ENCODE peak calls at places on chromosomes 6 and 20, in five cellular contexts. One of them, this sample, is unnamed.

GRCh38 chr20:38842558-38842981 is 37.1 kb downstream of the PPP1R16B start:
- DNase-seq in HepG2: no peak
- DNase-seq in HCT116: no peak
- DNase-seq in GM12878: peak; percentile 91
- DNase-seq in K562: no peak
- DNase-seq in this sample: peak; percentile 34

GRCh38 chr20:4820833-4821518 is 99.3 kb downstream of the PRND start:
- DNase-seq in K562: no peak
- DNase-seq in HepG2: no peak
- DNase-seq in GM12878: no peak
- DNase-seq in HCT116: no peak
- DNase-seq in this sample: no peak

GRCh38 chr20:2297352-2297717 is 1.5 kb downstream of the TGM3 start:
- DNase-seq in GM12878: no peak
- DNase-seq in HepG2: no peak
- DNase-seq in HCT116: no peak
- DNase-seq in K562: no peak
- DNase-seq in this sample: peak; percentile 6

GRCh38 chr6:112141707-112142106 is 54.3 kb downstream of the FAM229B start:
- DNase-seq in GM12878: no peak
- DNase-seq in K562: no peak
- DNase-seq in HepG2: no peak
- DNase-seq in HCT116: no peak
- DNase-seq in this sample: no peak

GRCh38 chr6:50843842-50844241 is 25.2 kb downstream of the TFAP2B start:
- DNase-seq in GM12878: no peak
- DNase-seq in HepG2: no peak
- DNase-seq in HCT116: no peak
- DNase-seq in K562: peak; percentile 86
- DNase-seq in this sample: peak; percentile 97

GRCh38 chr6:95648636-95649035 is 71.3 kb downstream of the MANEA start:
- DNase-seq in K562: no peak
- DNase-seq in HCT116: no peak
- DNase-seq in GM12878: no peak
- DNase-seq in HepG2: peak; percentile 46
- DNase-seq in this sample: peak; percentile 39

GRCh38 chr6:79719248-79719975 is 88.3 kb downstream of the SH3BGRL2 start:
- DNase-seq in K562: peak; percentile 9
- DNase-seq in HepG2: no peak
- DNase-seq in HCT116: no peak
- DNase-seq in GM12878: no peak
- DNase-seq in this sample: no peak

GRCh38 chr6:157813757-157814455 is 9.1 kb upstream of the SNX9 start:
- DNase-seq in HCT116: no peak
- DNase-seq in K562: no peak
- DNase-seq in GM12878: no peak
- DNase-seq in HepG2: no peak
- DNase-seq in this sample: no peak

GRCh38 chr6:159527351-159527750 is 165.7 kb downstream of the SOD2 start:
- DNase-seq in HepG2: no peak
- DNase-seq in K562: no peak
- DNase-seq in HCT116: no peak
- DNase-seq in GM12878: no peak
- DNase-seq in this sample: peak; percentile 57

GRCh38 chr6:164665328-164665727 is 644.1 kb downstream of the C6orf118 start:
- DNase-seq in K562: no peak
- DNase-seq in HCT116: no peak
- DNase-seq in HepG2: no peak
- DNase-seq in GM12878: no peak
- DNase-seq in this sample: no peak

GRCh38 chr6:154096316-154096715 is 57.3 kb downstream of the OPRM1 start:
- DNase-seq in HCT116: no peak
- DNase-seq in K562: no peak
- DNase-seq in GM12878: no peak
- DNase-seq in HepG2: no peak
- DNase-seq in this sample: no peak

GRCh38 chr6:168609026-168609685 is 168.2 kb downstream of the SMOC2 start:
- DNase-seq in GM12878: no peak
- DNase-seq in HepG2: no peak
- DNase-seq in K562: no peak
- DNase-seq in HCT116: no peak
- DNase-seq in this sample: no peak

GRCh38 chr20:1478566-1478965 is 11.9 kb upstream of the NSFL1C start:
- DNase-seq in HepG2: no peak
- DNase-seq in HCT116: peak; percentile 42
- DNase-seq in K562: no peak
- DNase-seq in GM12878: no peak
- DNase-seq in this sample: no peak

GRCh38 chr6:13733178-13733851 is 21.7 kb upstream of the RANBP9 start:
- DNase-seq in K562: peak; percentile 36
- DNase-seq in GM12878: no peak
- DNase-seq in HCT116: no peak
- DNase-seq in HepG2: peak; percentile 46
- DNase-seq in this sample: no peak

GRCh38 chr6:14828146-14828705 is 417.6 kb upstream of the JARID2 start:
- DNase-seq in HepG2: no peak
- DNase-seq in K562: no peak
- DNase-seq in HCT116: no peak
- DNase-seq in GM12878: no peak
- DNase-seq in this sample: no peak

GRCh38 chr6:43823879-43824740 is 54.1 kb downstream of the VEGFA start:
- DNase-seq in HCT116: no peak
- DNase-seq in GM12878: no peak
- DNase-seq in K562: no peak
- DNase-seq in HepG2: peak; percentile 81
- DNase-seq in this sample: no peak

GRCh38 chr6:6686748-6687601 is 98.5 kb downstream of the LY86 start:
- DNase-seq in K562: peak; percentile 100
- DNase-seq in GM12878: no peak
- DNase-seq in HCT116: peak; percentile 93
- DNase-seq in HepG2: peak; percentile 91
- DNase-seq in this sample: peak; percentile 98

GRCh38 chr6:10655508-10656055 is 38.8 kb downstream of the C6orf52 start:
- DNase-seq in GM12878: peak; percentile 20
- DNase-seq in HCT116: no peak
- DNase-seq in K562: no peak
- DNase-seq in HepG2: no peak
- DNase-seq in this sample: no peak

GRCh38 chr6:1015819-1016218 is 296.1 kb upstream of the FOXQ1 start:
- DNase-seq in HCT116: no peak
- DNase-seq in GM12878: no peak
- DNase-seq in K562: no peak
- DNase-seq in HepG2: peak; percentile 64
- DNase-seq in this sample: no peak

GRCh38 chr20:38083338-38084048 is 49.9 kb downstream of the RPRD1B start:
- DNase-seq in HCT116: no peak
- DNase-seq in GM12878: no peak
- DNase-seq in HepG2: no peak
- DNase-seq in K562: peak; percentile 43
- DNase-seq in this sample: no peak

GRCh38 chr6:39416026-39416425 is 93.5 kb upstream of the KCNK16 start:
- DNase-seq in HCT116: no peak
- DNase-seq in HepG2: no peak
- DNase-seq in K562: no peak
- DNase-seq in GM12878: no peak
- DNase-seq in this sample: no peak

GRCh38 chr20:420169-420620 is 12.1 kb downstream of the RBCK1 start:
- DNase-seq in HepG2: no peak
- DNase-seq in GM12878: no peak
- DNase-seq in HCT116: no peak
- DNase-seq in K562: no peak
- DNase-seq in this sample: no peak

GRCh38 chr6:70110128-70111022 is 192.5 kb downstream of the COL9A1 start:
- DNase-seq in HCT116: no peak
- DNase-seq in GM12878: no peak
- DNase-seq in K562: no peak
- DNase-seq in HepG2: no peak
- DNase-seq in this sample: no peak

GRCh38 chr6:70111737-70112136 is 191.1 kb downstream of the COL9A1 start:
- DNase-seq in K562: no peak
- DNase-seq in HCT116: no peak
- DNase-seq in HepG2: no peak
- DNase-seq in GM12878: no peak
- DNase-seq in this sample: no peak

GRCh38 chr6:70108230-70108629 is 194.7 kb downstream of the COL9A1 start:
- DNase-seq in HepG2: peak; percentile 19
- DNase-seq in GM12878: peak; percentile 21
- DNase-seq in K562: peak; percentile 36
- DNase-seq in HCT116: peak; percentile 10
- DNase-seq in this sample: peak; percentile 57

GRCh38 chr6:70118670-70119069 is 184.2 kb downstream of the COL9A1 start:
- DNase-seq in GM12878: no peak
- DNase-seq in HepG2: no peak
- DNase-seq in HCT116: no peak
- DNase-seq in K562: no peak
- DNase-seq in this sample: no peak

DNA sequence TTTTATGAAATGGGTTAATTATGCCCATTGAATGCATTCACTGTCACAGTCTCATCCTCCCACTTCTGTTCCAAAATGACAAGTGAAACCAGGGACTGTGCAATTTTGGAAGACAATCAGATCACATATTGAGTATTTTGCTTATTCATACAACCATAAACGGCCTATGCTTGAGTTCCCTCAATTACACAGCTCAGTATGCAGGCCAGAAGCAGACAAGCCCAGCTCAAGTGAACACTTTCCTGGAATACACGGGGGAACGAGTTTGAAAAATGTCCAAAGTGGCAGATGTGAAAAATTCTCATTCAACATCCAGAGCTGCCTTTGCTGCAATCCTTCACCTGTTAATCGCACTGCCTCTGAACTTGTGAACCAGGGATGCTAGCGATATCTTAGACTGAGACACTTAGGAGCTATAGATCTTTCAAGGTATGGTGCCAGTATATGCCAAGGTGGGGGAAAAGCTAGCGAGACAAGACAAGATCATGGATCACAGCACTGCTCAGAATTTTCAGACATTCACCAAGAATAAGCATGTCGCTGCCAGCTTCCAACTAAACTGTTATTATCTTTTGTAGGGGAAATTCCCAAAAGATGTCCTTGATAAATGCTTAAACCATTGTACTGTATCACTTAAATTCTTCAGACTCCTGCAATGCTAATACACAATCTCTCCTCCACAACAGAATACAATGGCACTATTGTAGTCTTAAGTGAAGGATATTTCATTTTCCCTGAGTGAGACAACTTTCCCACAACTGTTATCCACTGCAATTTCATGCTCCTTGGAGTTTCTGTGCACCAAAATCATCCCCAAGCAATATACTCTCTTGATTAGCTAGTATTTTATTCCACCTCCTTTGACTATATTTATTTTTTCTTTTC is 190.0 kb downstream of the COL9A1 start:
- DNase-seq in HCT116: no peak
- DNase-seq in GM12878: no peak
- DNase-seq in K562: no peak
- DNase-seq in HepG2: no peak
- DNase-seq in this sample: no peak
- TF ChIP-seq REST in HCT116: no peak
- TF ChIP-seq REST in GM12878: no peak
- TF ChIP-seq REST in K562: no peak
- TF ChIP-seq REST in HepG2: no peak
- TF ChIP-seq REST in this sample: no peak

GRCh38 chr6:100449239-100449691 is 15.5 kb downstream of the SIM1 start:
- DNase-seq in K562: no peak
- DNase-seq in HepG2: no peak
- DNase-seq in HCT116: no peak
- DNase-seq in GM12878: no peak
- DNase-seq in this sample: peak; percentile 44
- TF ChIP-seq EZH2 in K562: no peak
- TF ChIP-seq EZH2 in HepG2: no peak
- TF ChIP-seq EZH2 in HCT116: no peak
- TF ChIP-seq EZH2 in GM12878: no peak
- TF ChIP-seq EZH2 in this sample: peak; percentile 36

DNA sequence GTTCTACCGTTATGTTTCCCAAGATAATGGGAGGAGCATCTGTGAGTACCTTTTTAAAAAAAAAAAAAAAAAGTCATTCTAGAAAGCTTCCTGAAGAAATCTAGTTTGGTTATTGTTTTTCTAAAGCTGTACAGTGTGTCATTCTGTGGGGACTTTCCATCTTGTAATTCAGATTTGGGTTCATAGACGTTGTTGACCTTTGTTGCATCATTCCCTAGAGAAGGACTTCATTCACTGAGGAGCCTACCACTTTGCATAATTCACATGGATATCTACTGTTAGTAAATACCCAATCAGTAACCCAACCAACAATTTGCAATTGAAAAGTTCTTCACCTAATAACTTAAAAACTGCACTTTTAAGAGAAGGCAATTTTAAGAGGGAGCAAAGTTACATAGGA is 60.1 kb downstream of the RPP40 start:
- DNase-seq in K562: no peak
- DNase-seq in HCT116: no peak
- DNase-seq in HepG2: no peak
- DNase-seq in GM12878: no peak
- DNase-seq in this sample: no peak
- TF ChIP-seq REST in K562: no peak
- TF ChIP-seq REST in HCT116: no peak
- TF ChIP-seq REST in HepG2: no peak
- TF ChIP-seq REST in GM12878: no peak
- TF ChIP-seq REST in this sample: no peak

GRCh38 chr6:131103296-131103695 is 32.0 kb upstream of the AKAP7 start:
- DNase-seq in GM12878: no peak
- DNase-seq in HepG2: no peak
- DNase-seq in HCT116: no peak
- DNase-seq in K562: no peak
- DNase-seq in this sample: no peak

GRCh38 chr6:131096786-131097185 is 33.7 kb upstream of the EPB41L2 start:
- DNase-seq in K562: no peak
- DNase-seq in HepG2: no peak
- DNase-seq in HCT116: no peak
- DNase-seq in GM12878: no peak
- DNase-seq in this sample: no peak

GRCh38 chr6:131103869-131104268 is 31.4 kb upstream of the AKAP7 start:
- DNase-seq in HCT116: no peak
- DNase-seq in K562: no peak
- DNase-seq in GM12878: no peak
- DNase-seq in HepG2: no peak
- DNase-seq in this sample: no peak

GRCh38 chr6:131107166-131107565 is 28.1 kb upstream of the AKAP7 start:
- DNase-seq in HepG2: peak; percentile 80
- DNase-seq in K562: no peak
- DNase-seq in GM12878: no peak
- DNase-seq in HCT116: no peak
- DNase-seq in this sample: no peak

GRCh38 chr6:131101911-131102680 is 33.2 kb upstream of the AKAP7 start:
- DNase-seq in K562: no peak
- DNase-seq in GM12878: no peak
- DNase-seq in HCT116: no peak
- DNase-seq in HepG2: no peak
- DNase-seq in this sample: no peak
- TF ChIP-seq EZH2 in K562: no peak
- TF ChIP-seq EZH2 in GM12878: no peak
- TF ChIP-seq EZH2 in HCT116: no peak
- TF ChIP-seq EZH2 in HepG2: no peak
- TF ChIP-seq EZH2 in this sample: no peak

DNA sequence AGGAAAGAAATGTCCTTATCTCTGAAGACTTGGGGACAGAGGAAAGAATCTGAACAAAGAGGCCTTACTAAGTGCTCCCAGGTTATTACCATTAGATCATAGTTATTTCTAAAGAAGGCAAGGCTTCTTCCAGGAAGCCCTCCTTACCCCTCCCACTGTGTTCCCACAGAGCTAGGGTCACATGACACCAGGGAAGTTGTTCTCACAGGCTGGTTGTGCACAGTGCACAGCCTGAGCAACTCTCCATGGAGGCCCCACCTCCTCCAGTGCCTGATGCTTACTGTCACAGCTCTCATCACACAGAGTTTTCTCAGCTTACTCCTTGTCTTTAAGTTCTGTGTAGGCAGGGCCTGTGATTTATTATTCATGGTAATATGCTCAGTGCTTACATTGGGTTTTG is 68.9 kb upstream of the SCGN start:
- DNase-seq in HepG2: no peak
- DNase-seq in HCT116: no peak
- DNase-seq in GM12878: no peak
- DNase-seq in K562: no peak
- DNase-seq in this sample: no peak
- TF ChIP-seq REST in HepG2: no peak
- TF ChIP-seq REST in HCT116: no peak
- TF ChIP-seq REST in GM12878: no peak
- TF ChIP-seq REST in K562: no peak
- TF ChIP-seq REST in this sample: no peak